ENCODE peak calls at places on chromosome 4, in six cellular contexts. D is astrocyte, B is cardiac muscle cell, O is fibroblast of villous mesenchyme, Z is GM06990, K is heart right ventricle. R is an unnamed sample.

GRCh38 chr4:109465065-109465464 is 31.4 kb downstream of the SEC24B start:
- DNase-seq in D (no peak), B (no peak), O (no peak), Z (no peak), K (no peak), R (no peak)

GRCh38 chr4:42558156-42558555 is 98.7 kb downstream of the ATP8A1 start:
- DNase-seq in D (no peak), B (no peak), O (no peak), Z (no peak), K (no peak), R (no peak)

GRCh38 chr4:26105815-26106699 is 192.0 kb downstream of the SMIM20 start:
- DNase-seq in D (peak; percentile 67), B (no peak), O (peak; percentile 83), Z (no peak), K (no peak), R (no peak)

GRCh38 chr4:16082424-16083216 is 1.2 kb downstream of the PROM1 start:
- DNase-seq in D (peak; percentile 27), B (peak; percentile 88), O (no peak), Z (no peak), K (peak; percentile 16), R (no peak)

GRCh38 chr4:74228691-74229640 is 71.0 kb downstream of the MTHFD2L start:
- DNase-seq in D (peak; percentile 37), B (peak; percentile 49), O (peak; percentile 75), Z (no peak), K (peak; percentile 48), R (peak; percentile 88)

GRCh38 chr4:171342646-171343045 is 470.6 kb upstream of the GALNTL6 start:
- DNase-seq in D (no peak), B (no peak), O (no peak), Z (no peak), K (no peak), R (no peak)

GRCh38 chr4:79178770-79179169 is 147.1 kb downstream of the NAA11 start:
- DNase-seq in D (no peak), B (no peak), O (no peak), Z (no peak), K (no peak), R (peak; percentile 25)

GRCh38 chr4:10032625-10033024 is 11.3 kb upstream of the SLC2A9 start:
- DNase-seq in D (peak; percentile 80), B (no peak), O (peak; percentile 31), Z (no peak), K (no peak), R (peak; percentile 35)

GRCh38 chr4:101171747-101172146 is 175.6 kb downstream of the PPP3CA start:
- DNase-seq in D (peak; percentile 55), B (no peak), O (no peak), Z (no peak), K (no peak), R (no peak)

GRCh38 chr4:75686346-75686745 is 13.1 kb upstream of the G3BP2 start:
- DNase-seq in D (no peak), B (no peak), O (no peak), Z (no peak), K (no peak), R (no peak)

GRCh38 chr4:25654031-25654970 is 1.4 kb upstream of the SLC34A2 start:
- DNase-seq in D (peak; percentile 18), B (peak; percentile 9), O (no peak), Z (no peak), K (no peak), R (no peak)

GRCh38 chr4:87038837-87039715 is 104.3 kb downstream of the AFF1 start:
- DNase-seq in D (peak; percentile 94), B (peak; percentile 88), O (peak; percentile 85), Z (peak; percentile 23), K (peak; percentile 41), R (peak; percentile 47)

GRCh38 chr4:15241946-15242345 is 185.9 kb upstream of the C1QTNF7 start:
- DNase-seq in D (no peak), B (no peak), O (no peak), Z (no peak), K (no peak), R (no peak)

GRCh38 chr4:63937961-63938360 is 471.3 kb downstream of the TECRL start:
- DNase-seq in D (no peak), B (no peak), O (peak; percentile 0), Z (no peak), K (no peak), R (no peak)

GRCh38 chr4:57442834-57443291 is 332.7 kb upstream of the IGFBP7 start:
- DNase-seq in D (peak; percentile 6), B (peak; percentile 73), O (peak; percentile 21), Z (no peak), K (peak; percentile 24), R (peak; percentile 29)

GRCh38 chr4:6855692-6856297 is 53.8 kb upstream of the TBC1D14 start:
- DNase-seq in D (peak; percentile 73), B (peak; percentile 61), O (peak; percentile 93), Z (peak; percentile 75), K (no peak), R (peak; percentile 91)

GRCh38 chr4:87097075-87097474 is 123.3 kb downstream of the KLHL8 start:
- DNase-seq in D (no peak), B (peak; percentile 38), O (no peak), Z (no peak), K (no peak), R (no peak)

GRCh38 chr4:23904639-23905061 is 14.8 kb upstream of the PPARGC1A start:
- DNase-seq in D (no peak), B (no peak), O (no peak), Z (no peak), K (no peak), R (no peak)

GRCh38 chr4:86895692-86896488 is 3.7 kb upstream of the C4orf36 start:
- DNase-seq in D (peak; percentile 53), B (peak; percentile 79), O (peak; percentile 80), Z (peak; percentile 32), K (no peak), R (peak; percentile 76)

GRCh38 chr4:32061916-32062315 is 1341.7 kb downstream of the PCDH7 start:
- DNase-seq in D (no peak), B (no peak), O (no peak), Z (no peak), K (no peak), R (no peak)

GRCh38 chr4:89296871-89297270 is 10.7 kb downstream of the GPRIN3 start:
- DNase-seq in D (no peak), B (no peak), O (no peak), Z (no peak), K (no peak), R (no peak)

GRCh38 chr4:95289028-95289634 is 259.6 kb downstream of the UNC5C start:
- DNase-seq in D (peak; percentile 64), B (no peak), O (peak; percentile 63), Z (no peak), K (no peak), R (peak; percentile 3)

GRCh38 chr4:1470816-1471442 is 64.7 kb upstream of the NKX1-1 start:
- DNase-seq in D (no peak), B (no peak), O (no peak), Z (no peak), K (peak; percentile 6), R (no peak)

GRCh38 chr4:122576261-122577188 is 44.3 kb downstream of the IL21 start:
- DNase-seq in D (no peak), B (peak; percentile 67), O (peak; percentile 60), Z (no peak), K (no peak), R (peak; percentile 54)

GRCh38 chr4:42768125-42768748 is 111.3 kb upstream of the ATP8A1 start:
- DNase-seq in D (no peak), B (no peak), O (no peak), Z (no peak), K (no peak), R (peak; percentile 57)

GRCh38 chr4:56757821-56758400 is 63.6 kb downstream of the SPINK2 start:
- DNase-seq in D (peak; percentile 92), B (peak; percentile 65), O (peak; percentile 93), Z (peak; percentile 80), K (peak; percentile 9), R (peak; percentile 92)

GRCh38 chr4:84379881-84380618 is 119.0 kb downstream of the NKX6-1 start:
- DNase-seq in D (peak; percentile 67), B (no peak), O (no peak), Z (no peak), K (no peak), R (no peak)

GRCh38 chr4:141180991-141181760 is 39.5 kb upstream of the ZNF330 start:
- DNase-seq in D (peak; percentile 16), B (no peak), O (no peak), Z (no peak), K (no peak), R (no peak)

GRCh38 chr4:155566241-155566823 is 100.3 kb upstream of the GUCY1A1 start:
- DNase-seq in D (no peak), B (no peak), O (peak; percentile 40), Z (no peak), K (no peak), R (no peak)

GRCh38 chr4:166318810-166319525 is 445.9 kb downstream of the TLL1 start:
- DNase-seq in D (peak; percentile 95), B (no peak), O (peak; percentile 7), Z (no peak), K (no peak), R (no peak)

GRCh38 chr4:40299704-40300336 is 35.3 kb upstream of the CHRNA9 start:
- DNase-seq in D (no peak), B (no peak), O (no peak), Z (no peak), K (no peak), R (no peak)
- TF ChIP-seq CTCF in D (no peak), B (no peak), O (no peak), Z (peak; percentile 18), K (no peak), R (no peak)

GRCh38 chr4:184283659-184284335 is 66.1 kb upstream of the ENPP6 start:
- DNase-seq in D (no peak), B (no peak), O (no peak), Z (peak; percentile 70), K (no peak), R (peak; percentile 72)
- H3K4me3 ChIP-seq in D (no peak overlapping the region), B (no peak overlapping the region), O (peak overlapping the region; percentile 29), Z (peak overlapping the region; percentile 66), K (peak overlapping the region; percentile 26), R (peak overlapping the region; percentile 71)

GRCh38 chr4:186149872-186150271 is 41.5 kb upstream of the CYP4V2 start:
- DNase-seq in D (no peak), B (peak; percentile 21), O (peak; percentile 33), Z (no peak), K (peak; percentile 70), R (peak; percentile 31)
- TF ChIP-seq CTCF in D (no peak), B (peak; percentile 77), O (peak; percentile 50), Z (peak; percentile 71), K (peak; percentile 85), R (peak; percentile 63)

GRCh38 chr4:153523171-153523757 is 57.1 kb downstream of the TMEM131L start:
- DNase-seq in D (no peak), B (no peak), O (no peak), Z (no peak), K (no peak), R (no peak)
- H3K4me3 ChIP-seq in D (no peak overlapping the region), B (no peak overlapping the region), O (no peak overlapping the region), Z (no peak overlapping the region), K (no peak overlapping the region), R (peak overlapping the region; percentile 28)

DNA sequence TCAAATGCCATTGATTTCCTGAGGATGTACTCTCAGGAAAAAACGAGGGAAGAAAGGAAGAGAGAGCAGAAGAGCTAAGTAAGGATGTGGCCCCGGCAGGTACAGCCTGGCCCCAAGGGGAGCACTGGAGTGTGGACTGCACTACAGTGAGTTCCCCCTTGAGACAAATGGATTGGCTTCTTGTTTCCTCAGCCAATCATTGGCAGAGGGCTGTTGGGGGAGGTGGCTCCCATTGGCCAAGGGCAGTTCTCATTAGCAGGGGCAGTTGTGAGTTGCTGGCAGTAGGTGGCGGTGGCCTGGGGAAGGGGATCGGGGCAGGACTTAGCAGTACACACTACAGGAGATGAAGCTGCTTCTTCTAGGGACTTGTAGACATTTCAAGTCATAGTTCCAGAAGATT is 24.1 kb upstream of the OCIAD2 start:
- DNase-seq in D (no peak), B (no peak), O (no peak), Z (no peak), K (no peak), R (no peak)
- TF ChIP-seq CTCF in D (no peak), B (no peak), O (no peak), Z (no peak), K (no peak), R (no peak)

GRCh38 chr4:8270912-8271815 is 1.6 kb downstream of the HTRA3 start:
- DNase-seq in D (no peak), B (no peak), O (peak; percentile 70), Z (no peak), K (peak; percentile 12), R (no peak)
- H3K4me3 ChIP-seq in D (no peak overlapping the region), B (no peak overlapping the region), O (peak overlapping the region; percentile 63), Z (no peak overlapping the region), K (peak overlapping the region; percentile 63), R (no peak overlapping the region)

R was measured in GM12865.